ENCODE peak calls at places on chromosomes 13 and 19, in ten cellular contexts. One of them, this sample, is unnamed.

GRCh38 chr13:20332361-20333096 is 100.4 kb upstream of the GJB6 start:
- DNase-seq in IMR-90: no peak
- DNase-seq in HFFc6: no peak
- DNase-seq in uterus: no peak
- DNase-seq in fibroblast of the aortic adventitia: peak; percentile 64
- DNase-seq in lower leg skin: no peak
- DNase-seq in Peyer's patch: no peak
- DNase-seq in spleen: no peak
- DNase-seq in mammary epithelial cell: peak; percentile 45
- DNase-seq in pancreas: no peak
- DNase-seq in this sample: peak; percentile 32

GRCh38 chr13:59672445-59672844 is 491.3 kb downstream of the DIAPH3 start:
- DNase-seq in IMR-90: no peak
- DNase-seq in HFFc6: no peak
- DNase-seq in uterus: no peak
- DNase-seq in fibroblast of the aortic adventitia: no peak
- DNase-seq in lower leg skin: no peak
- DNase-seq in Peyer's patch: no peak
- DNase-seq in spleen: no peak
- DNase-seq in mammary epithelial cell: no peak
- DNase-seq in pancreas: no peak
- DNase-seq in this sample: no peak

GRCh38 chr19:38143847-38144246 is 80.2 kb downstream of the DPF1 start:
- DNase-seq in IMR-90: no peak
- DNase-seq in HFFc6: no peak
- DNase-seq in uterus: no peak
- DNase-seq in fibroblast of the aortic adventitia: no peak
- DNase-seq in lower leg skin: no peak
- DNase-seq in Peyer's patch: no peak
- DNase-seq in spleen: no peak
- DNase-seq in mammary epithelial cell: no peak
- DNase-seq in pancreas: no peak
- DNase-seq in this sample: no peak

GRCh38 chr13:38366954-38367645 is 17.4 kb downstream of the UFM1 start:
- DNase-seq in IMR-90: peak; percentile 21
- DNase-seq in HFFc6: peak; percentile 48
- DNase-seq in uterus: no peak
- DNase-seq in fibroblast of the aortic adventitia: no peak
- DNase-seq in lower leg skin: no peak
- DNase-seq in Peyer's patch: no peak
- DNase-seq in spleen: no peak
- DNase-seq in mammary epithelial cell: peak; percentile 74
- DNase-seq in pancreas: no peak
- DNase-seq in this sample: peak; percentile 47

GRCh38 chr13:112873851-112874750 is 94.9 kb upstream of the MCF2L start:
- DNase-seq in IMR-90: peak; percentile 50
- DNase-seq in HFFc6: peak; percentile 54
- DNase-seq in uterus: peak; percentile 83
- DNase-seq in fibroblast of the aortic adventitia: peak; percentile 65
- DNase-seq in lower leg skin: peak; percentile 95
- DNase-seq in Peyer's patch: peak; percentile 82
- DNase-seq in spleen: peak; percentile 94
- DNase-seq in mammary epithelial cell: peak; percentile 41
- DNase-seq in pancreas: peak; percentile 93
- DNase-seq in this sample: peak; percentile 83

GRCh38 chr19:16569609-16570320 is 2.5 kb downstream of the SLC35E1 start:
- DNase-seq in IMR-90: no peak
- DNase-seq in HFFc6: no peak
- DNase-seq in uterus: no peak
- DNase-seq in fibroblast of the aortic adventitia: no peak
- DNase-seq in lower leg skin: no peak
- DNase-seq in Peyer's patch: no peak
- DNase-seq in spleen: no peak
- DNase-seq in mammary epithelial cell: peak; percentile 71
- DNase-seq in pancreas: no peak
- DNase-seq in this sample: no peak

GRCh38 chr13:110138009-110138699 is 168.8 kb downstream of the COL4A1 start:
- DNase-seq in IMR-90: peak; percentile 79
- DNase-seq in HFFc6: peak; percentile 73
- DNase-seq in uterus: peak; percentile 63
- DNase-seq in fibroblast of the aortic adventitia: peak; percentile 57
- DNase-seq in lower leg skin: peak; percentile 92
- DNase-seq in Peyer's patch: no peak
- DNase-seq in spleen: peak; percentile 90
- DNase-seq in mammary epithelial cell: peak; percentile 82
- DNase-seq in pancreas: peak; percentile 80
- DNase-seq in this sample: peak; percentile 90

GRCh38 chr19:1948676-1949075 is 7.7 kb downstream of the CSNK1G2 start:
- DNase-seq in IMR-90: no peak
- DNase-seq in HFFc6: no peak
- DNase-seq in uterus: no peak
- DNase-seq in fibroblast of the aortic adventitia: no peak
- DNase-seq in lower leg skin: no peak
- DNase-seq in Peyer's patch: no peak
- DNase-seq in spleen: no peak
- DNase-seq in mammary epithelial cell: no peak
- DNase-seq in pancreas: no peak
- DNase-seq in this sample: no peak

GRCh38 chr13:59538512-59538911 is 625.2 kb downstream of the DIAPH3 start:
- DNase-seq in IMR-90: no peak
- DNase-seq in HFFc6: no peak
- DNase-seq in uterus: no peak
- DNase-seq in fibroblast of the aortic adventitia: no peak
- DNase-seq in lower leg skin: no peak
- DNase-seq in Peyer's patch: no peak
- DNase-seq in spleen: no peak
- DNase-seq in mammary epithelial cell: no peak
- DNase-seq in pancreas: no peak
- DNase-seq in this sample: no peak

GRCh38 chr19:15563325-15563794 is 51.7 kb upstream of the CYP4F8 start:
- DNase-seq in IMR-90: no peak
- DNase-seq in HFFc6: no peak
- DNase-seq in uterus: no peak
- DNase-seq in fibroblast of the aortic adventitia: no peak
- DNase-seq in lower leg skin: no peak
- DNase-seq in Peyer's patch: no peak
- DNase-seq in spleen: no peak
- DNase-seq in mammary epithelial cell: peak; percentile 20
- DNase-seq in pancreas: peak; percentile 70
- DNase-seq in this sample: peak; percentile 10

DNA sequence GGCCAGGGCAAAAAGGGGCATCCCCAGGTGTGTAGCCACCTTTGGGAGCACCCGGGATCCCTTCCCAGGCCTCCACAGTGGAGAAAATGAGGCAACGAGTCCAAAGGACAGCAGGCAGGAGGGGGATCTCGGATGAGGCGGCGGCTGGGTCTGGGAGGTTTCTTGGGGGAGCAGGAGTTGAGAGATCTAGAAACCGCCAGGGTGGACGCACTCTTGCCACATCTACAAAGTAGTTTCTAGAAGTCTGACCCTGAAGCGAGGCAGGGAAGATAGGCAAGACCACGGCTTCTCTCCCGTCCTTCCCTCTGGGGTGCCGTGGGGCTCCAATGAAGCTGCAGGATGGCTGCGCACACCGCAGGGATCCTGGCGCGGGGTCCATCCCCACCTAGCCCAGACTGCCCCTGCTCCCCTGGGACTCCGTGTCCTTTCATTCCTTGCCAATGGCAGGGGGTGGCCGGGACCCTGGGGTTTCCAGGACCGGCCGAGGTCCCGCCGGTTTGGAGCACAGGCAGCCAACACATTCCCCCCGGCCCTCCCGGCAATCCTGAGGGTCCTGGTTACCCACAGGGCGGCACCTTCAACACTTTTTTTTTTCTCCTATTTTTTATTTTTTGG is 21.5 kb upstream of the ZBTB7A start:
- DNase-seq in IMR-90: no peak
- DNase-seq in HFFc6: no peak
- DNase-seq in uterus: no peak
- DNase-seq in fibroblast of the aortic adventitia: no peak
- DNase-seq in lower leg skin: no peak
- DNase-seq in Peyer's patch: no peak
- DNase-seq in spleen: peak; percentile 79
- DNase-seq in mammary epithelial cell: no peak
- DNase-seq in pancreas: no peak
- DNase-seq in this sample: no peak
- TF ChIP-seq CTCF in IMR-90: no peak
- TF ChIP-seq CTCF in HFFc6: no peak
- TF ChIP-seq CTCF in uterus: no peak
- TF ChIP-seq CTCF in fibroblast of the aortic adventitia: no peak
- TF ChIP-seq CTCF in lower leg skin: no peak
- TF ChIP-seq CTCF in Peyer's patch: no peak
- TF ChIP-seq CTCF in spleen: no peak
- TF ChIP-seq CTCF in mammary epithelial cell: no peak
- TF ChIP-seq CTCF in pancreas: no peak
- TF ChIP-seq CTCF in this sample: no peak

GRCh38 chr19:48619692-48620565 is 623 bp downstream of the SPHK2 start:
- DNase-seq in IMR-90: no peak
- DNase-seq in HFFc6: peak; percentile 53
- DNase-seq in uterus: no peak
- DNase-seq in fibroblast of the aortic adventitia: no peak
- DNase-seq in lower leg skin: no peak
- DNase-seq in Peyer's patch: no peak
- DNase-seq in spleen: peak; percentile 78
- DNase-seq in mammary epithelial cell: no peak
- DNase-seq in pancreas: no peak
- DNase-seq in this sample: peak; percentile 44
- TF ChIP-seq CTCF in IMR-90: peak; percentile 2
- TF ChIP-seq CTCF in HFFc6: peak; percentile 48
- TF ChIP-seq CTCF in uterus: no peak
- TF ChIP-seq CTCF in fibroblast of the aortic adventitia: no peak
- TF ChIP-seq CTCF in lower leg skin: no peak
- TF ChIP-seq CTCF in Peyer's patch: peak; percentile 17
- TF ChIP-seq CTCF in spleen: no peak
- TF ChIP-seq CTCF in mammary epithelial cell: no peak
- TF ChIP-seq CTCF in pancreas: no peak
- TF ChIP-seq CTCF in this sample: no peak

DNA sequence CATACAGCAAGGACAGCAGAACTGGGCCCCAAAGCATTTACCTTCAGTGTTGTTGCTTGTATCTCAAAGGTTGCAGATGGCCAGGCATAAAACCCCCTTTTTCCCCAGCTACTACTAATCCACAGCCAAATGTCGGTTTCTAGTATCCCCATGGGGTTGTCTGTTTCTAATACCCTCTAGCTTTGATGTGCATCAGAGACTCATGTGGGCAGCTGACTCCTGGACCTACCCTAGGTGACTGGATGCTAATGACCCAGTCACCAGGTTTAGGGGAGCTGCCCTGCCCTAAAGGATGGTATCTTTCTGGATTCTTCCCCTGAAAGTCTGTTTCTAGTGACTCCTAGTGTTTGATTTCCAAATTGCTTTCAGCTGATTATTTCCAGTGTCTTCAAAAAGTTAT is 23.9 kb downstream of the TJP3 start:
- DNase-seq in IMR-90: no peak
- DNase-seq in HFFc6: no peak
- DNase-seq in uterus: no peak
- DNase-seq in fibroblast of the aortic adventitia: no peak
- DNase-seq in lower leg skin: no peak
- DNase-seq in Peyer's patch: no peak
- DNase-seq in spleen: no peak
- DNase-seq in mammary epithelial cell: no peak
- DNase-seq in pancreas: no peak
- DNase-seq in this sample: no peak
- TF ChIP-seq CTCF in IMR-90: no peak
- TF ChIP-seq CTCF in HFFc6: no peak
- TF ChIP-seq CTCF in uterus: no peak
- TF ChIP-seq CTCF in fibroblast of the aortic adventitia: no peak
- TF ChIP-seq CTCF in lower leg skin: no peak
- TF ChIP-seq CTCF in Peyer's patch: no peak
- TF ChIP-seq CTCF in spleen: no peak
- TF ChIP-seq CTCF in mammary epithelial cell: no peak
- TF ChIP-seq CTCF in pancreas: no peak
- TF ChIP-seq CTCF in this sample: no peak

GRCh38 chr19:45114116-45114515 is 21.1 kb downstream of the PPP1R37 start:
- DNase-seq in IMR-90: no peak
- DNase-seq in HFFc6: no peak
- DNase-seq in uterus: no peak
- DNase-seq in fibroblast of the aortic adventitia: no peak
- DNase-seq in lower leg skin: no peak
- DNase-seq in Peyer's patch: no peak
- DNase-seq in spleen: no peak
- DNase-seq in mammary epithelial cell: no peak
- DNase-seq in pancreas: no peak
- DNase-seq in this sample: no peak

GRCh38 chr19:45115809-45116615 is 23.0 kb downstream of the PPP1R37 start:
- DNase-seq in IMR-90: no peak
- DNase-seq in HFFc6: no peak
- DNase-seq in uterus: no peak
- DNase-seq in fibroblast of the aortic adventitia: no peak
- DNase-seq in lower leg skin: no peak
- DNase-seq in Peyer's patch: no peak
- DNase-seq in spleen: no peak
- DNase-seq in mammary epithelial cell: no peak
- DNase-seq in pancreas: no peak
- DNase-seq in this sample: no peak

GRCh38 chr19:45113628-45114027 is 20.6 kb downstream of the PPP1R37 start:
- DNase-seq in IMR-90: no peak
- DNase-seq in HFFc6: no peak
- DNase-seq in uterus: no peak
- DNase-seq in fibroblast of the aortic adventitia: no peak
- DNase-seq in lower leg skin: no peak
- DNase-seq in Peyer's patch: no peak
- DNase-seq in spleen: no peak
- DNase-seq in mammary epithelial cell: no peak
- DNase-seq in pancreas: no peak
- DNase-seq in this sample: no peak

GRCh38 chr19:45110811-45111210 is 17.8 kb downstream of the PPP1R37 start:
- DNase-seq in IMR-90: no peak
- DNase-seq in HFFc6: no peak
- DNase-seq in uterus: no peak
- DNase-seq in fibroblast of the aortic adventitia: no peak
- DNase-seq in lower leg skin: no peak
- DNase-seq in Peyer's patch: no peak
- DNase-seq in spleen: no peak
- DNase-seq in mammary epithelial cell: no peak
- DNase-seq in pancreas: no peak
- DNase-seq in this sample: no peak

DNA sequence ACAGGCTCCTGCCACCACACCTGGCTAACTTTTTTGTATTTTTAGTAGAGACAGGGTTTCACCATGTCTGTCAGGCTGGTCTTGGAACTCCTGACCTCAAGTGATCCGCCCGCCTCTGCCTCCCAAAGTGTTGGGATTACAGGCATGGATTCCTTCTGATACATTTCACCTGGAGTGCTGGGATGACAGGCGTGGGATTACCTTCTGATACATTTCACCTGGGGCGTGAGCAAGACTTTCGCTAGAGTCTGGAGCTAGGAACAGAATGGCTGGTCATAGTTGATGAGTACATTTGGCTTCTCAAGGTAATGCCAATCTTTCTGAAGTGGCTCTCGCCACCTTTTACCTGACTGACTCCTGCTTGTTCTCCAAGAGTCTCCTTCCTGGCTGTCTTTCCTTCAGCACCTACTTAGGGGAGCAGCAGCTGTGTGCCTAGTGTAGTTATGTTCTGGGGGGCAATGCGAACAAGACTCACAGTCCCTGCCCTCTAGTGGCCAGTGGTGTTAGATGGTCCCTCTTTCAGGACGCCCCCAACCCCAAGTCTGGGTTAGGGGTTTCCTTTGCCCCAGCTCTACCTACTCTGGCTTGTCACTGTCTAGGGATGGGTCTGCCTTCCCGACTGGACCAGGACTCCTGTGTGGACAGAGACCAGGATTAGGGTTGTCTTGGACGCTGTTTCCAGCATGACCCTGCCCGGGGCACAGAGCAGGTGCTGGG is 19.3 kb downstream of the PPP1R37 start:
- DNase-seq in IMR-90: no peak
- DNase-seq in HFFc6: no peak
- DNase-seq in uterus: no peak
- DNase-seq in fibroblast of the aortic adventitia: no peak
- DNase-seq in lower leg skin: no peak
- DNase-seq in Peyer's patch: no peak
- DNase-seq in spleen: no peak
- DNase-seq in mammary epithelial cell: no peak
- DNase-seq in pancreas: no peak
- DNase-seq in this sample: no peak
- TF ChIP-seq CTCF in IMR-90: no peak
- TF ChIP-seq CTCF in HFFc6: no peak
- TF ChIP-seq CTCF in uterus: no peak
- TF ChIP-seq CTCF in fibroblast of the aortic adventitia: no peak
- TF ChIP-seq CTCF in lower leg skin: no peak
- TF ChIP-seq CTCF in Peyer's patch: no peak
- TF ChIP-seq CTCF in spleen: no peak
- TF ChIP-seq CTCF in mammary epithelial cell: peak; percentile 11
- TF ChIP-seq CTCF in pancreas: no peak
- TF ChIP-seq CTCF in this sample: no peak